ENCODE peak calls at places on chromosomes 16 and 17, in four cellular contexts. C is cardiac muscle cell, W is neural progenitor cell, Z is Peyer's patch. M is an unnamed sample.

GRCh38 chr17:2235792-2236365 is 67.7 kb downstream of the SMG6 start:
- DNase-seq in C (peak; percentile 69), W (no peak), Z (no peak), M (no peak)

GRCh38 chr17:17433260-17433659 is 43.5 kb upstream of the MED9 start:
- DNase-seq in C (peak; percentile 96), W (no peak), Z (no peak), M (no peak)

GRCh38 chr16:67800252-67801046 is 5.9 kb downstream of the RANBP10 start:
- DNase-seq in C (no peak), W (no peak), Z (no peak), M (no peak)

GRCh38 chr17:61757168-61757567 is 106.2 kb downstream of the BRIP1 start:
- DNase-seq in C (no peak), W (no peak), Z (no peak), M (no peak)

GRCh38 chr16:10871157-10871991 is 5.6 kb upstream of the CIITA start:
- DNase-seq in C (peak; percentile 72), W (no peak), Z (peak; percentile 67), M (peak; percentile 94)

GRCh38 chr16:72172105-72173034 is at the start of gene PMFBP1:
- DNase-seq in C (peak; percentile 87), W (no peak), Z (peak; percentile 55), M (peak; percentile 78)

GRCh38 chr17:56125830-56126819 is 27.1 kb upstream of the ANKFN1 start:
- DNase-seq in C (peak; percentile 11), W (peak; percentile 68), Z (no peak), M (peak; percentile 40)

GRCh38 chr17:19371259-19372003 is 6.9 kb upstream of the MAPK7 start:
- DNase-seq in C (no peak), W (no peak), Z (no peak), M (no peak)

GRCh38 chr17:21042434-21043295 is at the start of gene USP22:
- DNase-seq in C (no peak), W (peak; percentile 66), Z (peak; percentile 96), M (no peak)

GRCh38 chr16:78852236-78852635 is 748.3 kb downstream of the MAF start:
- DNase-seq in C (no peak), W (no peak), Z (no peak), M (no peak)

GRCh38 chr16:35569413-35569812 is 2110.0 kb downstream of the TP53TG3F start:
- DNase-seq in C (no peak), W (no peak), Z (no peak), M (no peak)

GRCh38 chr17:45139533-45139920 is 4.0 kb downstream of the ACBD4 start:
- DNase-seq in C (no peak), W (no peak), Z (no peak), M (no peak)

GRCh38 chr17:8158267-8159031 is 4.3 kb downstream of the VAMP2 start:
- DNase-seq in C (peak; percentile 93), W (peak; percentile 87), Z (peak; percentile 95), M (peak; percentile 48)

GRCh38 chr16:20902426-20902825 is 1.9 kb downstream of the LYRM1 start:
- DNase-seq in C (no peak), W (no peak), Z (no peak), M (no peak)

GRCh38 chr16:64590516-64590915 is 531.3 kb downstream of the CDH11 start:
- DNase-seq in C (peak; percentile 9), W (no peak), Z (no peak), M (peak; percentile 62)

GRCh38 chr17:77422104-77422782 is 281.5 kb downstream of the SEC14L1 start:
- DNase-seq in C (no peak), W (no peak), Z (no peak), M (no peak)

GRCh38 chr17:29802256-29802655 is 127.8 kb downstream of the SSH2 start:
- DNase-seq in C (peak; percentile 65), W (no peak), Z (no peak), M (no peak)

GRCh38 chr17:66644311-66644710 is 190.6 kb upstream of the CACNG5 start:
- DNase-seq in C (no peak), W (no peak), Z (no peak), M (peak; percentile 73)

GRCh38 chr17:33952425-33952824 is 302.7 kb upstream of the CCL2 start:
- DNase-seq in C (no peak), W (no peak), Z (no peak), M (no peak)

GRCh38 chr16:85757341-85757822 is 6.5 kb upstream of the C16orf74 start:
- DNase-seq in C (no peak), W (no peak), Z (peak; percentile 65), M (peak; percentile 88)

GRCh38 chr17:82590881-82591539 is 57.2 kb downstream of the WDR45B start:
- DNase-seq in C (no peak), W (no peak), Z (no peak), M (no peak)

GRCh38 chr17:82587234-82588086 is 60.8 kb downstream of the WDR45B start:
- DNase-seq in C (no peak), W (no peak), Z (no peak), M (no peak)

GRCh38 chr17:82590216-82590615 is 58.0 kb downstream of the WDR45B start:
- DNase-seq in C (no peak), W (no peak), Z (no peak), M (no peak)

GRCh38 chr17:82588266-82589175 is 59.7 kb downstream of the WDR45B start:
- DNase-seq in C (no peak), W (no peak), Z (no peak), M (no peak)

GRCh38 chr17:82589851-82590180 is 58.4 kb downstream of the WDR45B start:
- DNase-seq in C (no peak), W (no peak), Z (no peak), M (no peak)
- H3K27ac ChIP-seq in C (no peak overlapping the region), W (no peak overlapping the region), Z (peak overlapping the region; percentile 92), M (no peak overlapping the region)

GRCh38 chr16:15690296-15690695 is 40.3 kb downstream of the NDE1 start:
- DNase-seq in C (no peak), W (no peak), Z (no peak), M (peak; percentile 31)

GRCh38 chr16:15694499-15694898 is 44.5 kb downstream of the NDE1 start:
- DNase-seq in C (no peak), W (no peak), Z (no peak), M (no peak)

GRCh38 chr16:15686287-15686686 is 36.2 kb downstream of the NDE1 start:
- DNase-seq in C (no peak), W (no peak), Z (no peak), M (no peak)

GRCh38 chr16:15689290-15689689 is 39.2 kb downstream of the NDE1 start:
- DNase-seq in C (no peak), W (no peak), Z (no peak), M (peak; percentile 29)

GRCh38 chr16:15691046-15691445 is 41.0 kb downstream of the NDE1 start:
- DNase-seq in C (no peak), W (no peak), Z (no peak), M (no peak)
- H3K36me3 ChIP-seq in C (peaks cover 22% of the 10 kb centered on the region), W (no peaks in the 10 kb centered on the region), Z (peaks cover 87% of the 10 kb centered on the region), M (peaks cover 33% of the 10 kb centered on the region)

DNA sequence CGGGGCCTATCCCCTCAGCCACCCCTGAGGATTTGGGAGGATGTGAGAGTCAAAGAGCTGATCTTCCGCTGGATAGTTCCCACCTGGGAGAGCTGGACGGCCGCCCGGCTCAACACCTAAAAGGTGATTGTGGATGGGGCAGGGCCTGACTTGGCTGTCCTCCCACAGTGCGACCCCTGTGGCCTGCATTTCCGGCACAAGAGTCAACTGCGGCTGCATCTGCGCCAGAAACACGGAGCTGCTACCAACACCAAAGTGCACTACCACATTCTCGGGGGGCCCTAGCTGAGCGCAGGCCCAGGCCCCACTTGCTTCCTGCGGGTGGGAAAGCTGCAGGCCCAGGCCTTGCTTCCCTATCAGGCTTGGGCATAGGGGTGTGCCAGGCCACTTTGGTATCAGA is 4.5 kb downstream of the BCL6B start:
- DNase-seq in C (no peak), W (no peak), Z (no peak), M (no peak)
- H3K27ac ChIP-seq in C (no peak overlapping the region), W (no peak overlapping the region), Z (no peak overlapping the region), M (no peak overlapping the region)

GRCh38 chr17:68658999-68659780 is 58.0 kb upstream of the FAM20A start:
- DNase-seq in C (no peak), W (no peak), Z (no peak), M (no peak)
- H3K36me3 ChIP-seq in C (no peaks in the 10 kb centered on the region), W (no peaks in the 10 kb centered on the region), Z (no peaks in the 10 kb centered on the region), M (no peaks in the 10 kb centered on the region)

GRCh38 chr16:87895641-87896141 is 26.4 kb upstream of the SLC7A5 start:
- DNase-seq in C (peak; percentile 17), W (no peak), Z (peak; percentile 46), M (peak; percentile 60)
- H3K27ac ChIP-seq in C (no peak overlapping the region), W (no peak overlapping the region), Z (peak overlapping the region; percentile 50), M (no peak overlapping the region)

DNA sequence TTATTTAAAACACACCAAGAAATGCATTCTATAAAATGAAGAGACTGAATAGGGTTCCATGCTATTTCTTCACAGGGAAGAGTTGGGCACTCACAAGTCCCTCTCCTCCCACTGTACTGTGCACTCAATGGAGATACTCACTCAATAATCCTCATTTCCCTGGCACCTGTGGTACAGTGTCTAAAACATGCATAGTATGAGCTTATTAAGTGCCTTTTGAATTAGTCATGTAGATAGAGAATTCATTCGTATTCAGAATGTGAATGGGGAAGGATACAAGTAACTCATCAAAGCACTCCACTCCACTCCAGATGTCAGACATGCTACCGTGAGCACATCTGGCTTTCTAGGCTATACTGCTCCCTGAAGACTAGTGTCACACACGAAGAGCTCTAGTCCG is 6.3 kb downstream of the C17orf75 start:
- DNase-seq in C (peak; percentile 47), W (no peak), Z (no peak), M (peak; percentile 84)
- H3K36me3 ChIP-seq in C (peaks cover 72% of the 10 kb centered on the region), W (peaks cover 6% of the 10 kb centered on the region), Z (peaks cover 47% of the 10 kb centered on the region), M (peaks cover 4% of the 10 kb centered on the region)

DNA sequence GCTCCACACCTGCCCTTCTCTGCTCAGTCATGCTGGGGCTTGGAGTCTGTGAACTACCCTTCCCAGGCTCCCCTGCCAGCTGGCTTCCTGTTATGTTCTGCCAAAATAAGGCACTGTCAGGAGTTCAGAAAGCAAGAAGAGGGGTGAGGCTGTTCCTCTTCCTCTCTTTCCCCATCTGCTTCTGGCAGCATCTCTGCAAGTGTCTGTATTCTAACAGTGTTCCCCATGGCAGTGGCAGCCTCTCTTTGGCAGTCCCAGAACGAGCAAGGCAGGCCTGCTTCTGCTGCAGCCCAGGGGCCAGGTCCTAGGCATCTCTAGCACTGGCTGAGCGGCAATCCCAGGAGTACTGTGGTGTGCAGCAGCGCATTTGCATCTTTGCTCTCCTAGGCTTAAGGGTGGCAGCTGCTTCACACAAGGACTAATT is 219.1 kb downstream of the STX8 start:
- DNase-seq in C (no peak), W (peak; percentile 11), Z (no peak), M (no peak)
- H3K27ac ChIP-seq in C (no peak overlapping the region), W (no peak overlapping the region), Z (no peak overlapping the region), M (no peak overlapping the region)